ENCODE peak calls at places on chromosome 1, in four cellular contexts. G is RWPE1; X is SK-N-SH; S is naive thymus-derived CD4-positive, alpha-beta T cell. J is an unnamed sample.

GRCh38 chr1:20052386-20052785 is 17.6 kb upstream of the PLA2G5 start:
- DNase-seq in G (no peak), X (no peak), S (no peak), J (peak; percentile 36)

GRCh38 chr1:76770979-76771378 is 96.3 kb upstream of the ST6GALNAC5 start:
- DNase-seq in G (no peak), X (no peak), S (no peak), J (no peak)

GRCh38 chr1:1168451-1169411 is 4.9 kb upstream of the TTLL10 start:
- DNase-seq in G (no peak), X (no peak), S (no peak), J (no peak)

GRCh38 chr1:47181955-47182680 is 7.7 kb downstream of the PDZK1IP1 start:
- DNase-seq in G (peak; percentile 49), X (no peak), S (no peak), J (peak; percentile 47)

GRCh38 chr1:6419803-6420593 is at the start of gene HES2:
- DNase-seq in G (peak; percentile 84), X (peak; percentile 61), S (no peak), J (peak; percentile 72)

GRCh38 chr1:6982860-6983259 is 197.6 kb downstream of the CAMTA1 start:
- DNase-seq in G (peak; percentile 22), X (no peak), S (no peak), J (no peak)

GRCh38 chr1:65812065-65812464 is 19.4 kb downstream of the PDE4B start:
- DNase-seq in G (peak; percentile 38), X (no peak), S (no peak), J (peak; percentile 74)

GRCh38 chr1:160208179-160209040 is 3.2 kb downstream of the PEA15 start:
- DNase-seq in G (no peak), X (no peak), S (no peak), J (no peak)

GRCh38 chr1:81220614-81221071 is 580.1 kb upstream of the ADGRL2 start:
- DNase-seq in G (no peak), X (no peak), S (no peak), J (no peak)

GRCh38 chr1:155136728-155137127 is 1.1 kb downstream of the SLC50A1 start:
- DNase-seq in G (no peak), X (no peak), S (peak; percentile 23), J (no peak)

GRCh38 chr1:88801575-88802208 is 89.7 kb downstream of the GTF2B start:
- DNase-seq in G (no peak), X (no peak), S (no peak), J (peak; percentile 61)

GRCh38 chr1:228194436-228194835 is 13.4 kb upstream of the OBSCN start:
- DNase-seq in G (no peak), X (no peak), S (no peak), J (no peak)

GRCh38 chr1:156616463-156616862 is 2.8 kb upstream of the HAPLN2 start:
- DNase-seq in G (no peak), X (peak; percentile 86), S (no peak), J (no peak)

GRCh38 chr1:47593001-47593568 is 155.2 kb downstream of the FOXD2 start:
- DNase-seq in G (no peak), X (peak; percentile 78), S (no peak), J (no peak)

GRCh38 chr1:44531785-44532566 is 126.9 kb downstream of the RNF220 start:
- DNase-seq in G (peak; percentile 53), X (no peak), S (no peak), J (peak; percentile 82)

GRCh38 chr1:178931843-178932551 is 61.1 kb upstream of the ANGPTL1 start:
- DNase-seq in G (no peak), X (no peak), S (no peak), J (no peak)

GRCh38 chr1:218377143-218377660 is 32.1 kb downstream of the TGFB2 start:
- DNase-seq in G (peak; percentile 97), X (no peak), S (peak; percentile 5), J (peak; percentile 95)

GRCh38 chr1:210262897-210263272 is 30.3 kb downstream of the SERTAD4 start:
- DNase-seq in G (no peak), X (no peak), S (no peak), J (no peak)

GRCh38 chr1:200883118-200883517 is 10.3 kb downstream of the GPR25 start:
- DNase-seq in G (no peak), X (no peak), S (no peak), J (no peak)

GRCh38 chr1:156577512-156577911 is 2.0 kb upstream of the TTC24 start:
- DNase-seq in G (no peak), X (no peak), S (no peak), J (no peak)

GRCh38 chr1:206662396-206663092 is 22.2 kb upstream of the MAPKAPK2 start:
- DNase-seq in G (no peak), X (no peak), S (no peak), J (no peak)

GRCh38 chr1:42214447-42214871 is 49.9 kb upstream of the GUCA2A start:
- DNase-seq in G (peak; percentile 26), X (no peak), S (no peak), J (peak; percentile 72)

GRCh38 chr1:48876221-48876785 is 99.6 kb upstream of the BEND5 start:
- DNase-seq in G (peak; percentile 46), X (no peak), S (no peak), J (peak; percentile 69)

GRCh38 chr1:227343201-227343600 is 24.9 kb upstream of the CDC42BPA start:
- DNase-seq in G (no peak), X (no peak), S (no peak), J (no peak)

GRCh38 chr1:176102243-176102642 is 104.8 kb downstream of the COP1 start:
- DNase-seq in G (no peak), X (no peak), S (no peak), J (no peak)

GRCh38 chr1:86377341-86377740 is 18.8 kb downstream of the ODF2L start:
- DNase-seq in G (no peak), X (no peak), S (no peak), J (no peak)

GRCh38 chr1:203085528-203086406 is at the start of gene MYOG:
- DNase-seq in G (no peak), X (no peak), S (no peak), J (no peak)

GRCh38 chr1:30507391-30508174 is 215.8 kb downstream of the MATN1 start:
- DNase-seq in G (no peak), X (no peak), S (no peak), J (no peak)

GRCh38 chr1:230972855-230973271 is 5.8 kb downstream of the TTC13 start:
- DNase-seq in G (no peak), X (no peak), S (peak; percentile 86), J (no peak)

GRCh38 chr1:205232945-205233397 is 5.2 kb downstream of the TMCC2 start:
- DNase-seq in G (no peak), X (no peak), S (no peak), J (no peak)

GRCh38 chr1:200729863-200730262 is 8.8 kb upstream of the CAMSAP2 start:
- DNase-seq in G (no peak), X (no peak), S (no peak), J (no peak)

GRCh38 chr1:150928286-150928685 is 2.1 kb downstream of the SETDB1 start:
- DNase-seq in G (no peak), X (no peak), S (no peak), J (no peak)

GRCh38 chr1:186750250-186750649 is 70.0 kb upstream of the PTGS2 start:
- DNase-seq in G (peak; percentile 35), X (no peak), S (no peak), J (peak; percentile 73)

GRCh38 chr1:29286194-29286767 is 50.0 kb downstream of the PTPRU start:
- DNase-seq in G (no peak), X (no peak), S (no peak), J (no peak)

GRCh38 chr1:15799928-15800835 is 7.3 kb downstream of the UQCRHL start:
- DNase-seq in G (peak; percentile 98), X (peak; percentile 81), S (no peak), J (peak; percentile 92)

GRCh38 chr1:107530543-107530942 is 389.7 kb downstream of the NTNG1 start:
- DNase-seq in G (peak; percentile 41), X (no peak), S (no peak), J (peak; percentile 90)

GRCh38 chr1:164858233-164858632 is 299.2 kb downstream of the PBX1 start:
- DNase-seq in G (no peak), X (no peak), S (no peak), J (no peak)

J was measured in mammary epithelial cell.